ENCODE peak calls at places on chromosomes 6 and 20, in eight cellular contexts. V is tibial artery; U is CD8-positive, alpha-beta memory T cell; K is stomach; T is hepatocyte; W is body of pancreas; Q is astrocyte of the spinal cord; C is esophagus muscularis mucosa. G is an unnamed sample.
A peak's percentile ranks its signal among the peaks of the same experiment; 100 is the strongest.

GRCh38 chr20:59949911-59950310 is 8.3 kb upstream of the CDH26 start:
- DNase-seq in V (no peak), U (no peak), K (no peak), T (no peak), W (no peak), Q (no peak), C (no peak), G (no peak)

GRCh38 chr6:163867518-163868292 is 453.2 kb downstream of the QKI start:
- DNase-seq in V (no peak), U (no peak), K (no peak), T (no peak), W (no peak), Q (no peak), C (peak; percentile 74), G (no peak)

GRCh38 chr6:110813813-110814487 is 1.3 kb downstream of the CDK19 start:
- DNase-seq in V (no peak), U (no peak), K (no peak), T (peak; percentile 15), W (peak; percentile 11), Q (peak; percentile 40), C (no peak), G (no peak)

GRCh38 chr6:101413773-101414172 is 20.3 kb downstream of the GRIK2 start:
- DNase-seq in V (no peak), U (no peak), K (no peak), T (no peak), W (no peak), Q (no peak), C (no peak), G (no peak)

GRCh38 chr6:134477991-134478635 is 160.2 kb upstream of the SGK1 start:
- DNase-seq in V (no peak), U (no peak), K (no peak), T (no peak), W (no peak), Q (peak; percentile 66), C (no peak), G (peak; percentile 17)

GRCh38 chr6:107061125-107062020 is 33.4 kb downstream of the MTRES1 start:
- DNase-seq in V (no peak), U (no peak), K (no peak), T (no peak), W (no peak), Q (peak; percentile 24), C (no peak), G (no peak)

GRCh38 chr6:114421219-114421618 is 78.4 kb upstream of the HS3ST5 start:
- DNase-seq in V (no peak), U (no peak), K (no peak), T (no peak), W (no peak), Q (no peak), C (no peak), G (no peak)

GRCh38 chr6:116497089-116497676 is 14.3 kb upstream of the CALHM5 start:
- DNase-seq in V (no peak), U (no peak), K (no peak), T (no peak), W (no peak), Q (no peak), C (no peak), G (no peak)

GRCh38 chr6:39947611-39948068 is 13.4 kb upstream of the MOCS1 start:
- DNase-seq in V (no peak), U (no peak), K (no peak), T (no peak), W (no peak), Q (no peak), C (peak; percentile 86), G (no peak)

GRCh38 chr6:134577998-134578397 is 260.1 kb upstream of the SGK1 start:
- DNase-seq in V (no peak), U (no peak), K (no peak), T (no peak), W (no peak), Q (peak; percentile 28), C (no peak), G (no peak)

GRCh38 chr6:148021715-148022114 is 320.9 kb upstream of the SASH1 start:
- DNase-seq in V (no peak), U (no peak), K (no peak), T (no peak), W (no peak), Q (no peak), C (no peak), G (no peak)

GRCh38 chr6:12164508-12164770 is 125.7 kb upstream of the EDN1 start:
- DNase-seq in V (no peak), U (no peak), K (no peak), T (no peak), W (no peak), Q (no peak), C (no peak), G (no peak)

GRCh38 chr6:3423439-3424184 is 33.2 kb downstream of the SLC22A23 start:
- DNase-seq in V (no peak), U (no peak), K (no peak), T (no peak), W (no peak), Q (no peak), C (no peak), G (no peak)
- H3K4me3 ChIP-seq in V (no peak overlapping the region), U (no peak overlapping the region), K (no peak overlapping the region), T (no peak overlapping the region), W (no peak overlapping the region), Q (no peak overlapping the region), C (no peak overlapping the region), G (no peak overlapping the region)

GRCh38 chr6:30489081-30490030 is at the start of gene HLA-E:
- DNase-seq in V (peak; percentile 97), U (peak; percentile 96), K (peak; percentile 94), T (peak; percentile 98), W (peak; percentile 93), Q (peak; percentile 99), C (peak; percentile 99), G (peak; percentile 75)
- H3K4me3 ChIP-seq in V (peak within 1 kb of the TSS; percentile 77), U (peak within 1 kb of the TSS; percentile 99), K (peak within 1 kb of the TSS; percentile 72), T (peak within 1 kb of the TSS; percentile 66), W (peak within 1 kb of the TSS; percentile 93), Q (peak within 1 kb of the TSS; percentile 92), C (peak within 1 kb of the TSS; percentile 87), G (peak within 1 kb of the TSS; percentile 59)

GRCh38 chr6:4074478-4075235 is 4.3 kb downstream of the FAM217A start:
- DNase-seq in V (no peak), U (no peak), K (no peak), T (no peak), W (peak; percentile 31), Q (no peak), C (no peak), G (no peak)
- H3K4me3 ChIP-seq in V (no peak overlapping the region), U (no peak overlapping the region), K (no peak overlapping the region), T (no peak overlapping the region), W (no peak overlapping the region), Q (no peak overlapping the region), C (no peak overlapping the region), G (no peak overlapping the region)

GRCh38 chr6:145964948-145965366 is 799 bp upstream of the SHPRH start:
- DNase-seq in V (no peak), U (no peak), K (no peak), T (peak; percentile 10), W (no peak), Q (no peak), C (no peak), G (no peak)
- H3K4me3 ChIP-seq in V (peak overlapping the region; percentile 81), U (peak overlapping the region; percentile 81), K (peak overlapping the region; percentile 89), T (peak overlapping the region; percentile 27), W (peak overlapping the region; percentile 57), Q (peak overlapping the region; percentile 95), C (peak overlapping the region; percentile 70), G (peak overlapping the region; percentile 84)